ENCODE peak calls at places on chromosomes 1 and 21, in nine cellular contexts. One of them, this sample, is unnamed.

GRCh38 chr21:33383056-33383888 is 19.9 kb upstream of the IFNGR2 start:
- DNase-seq in MM.1S: peak; percentile 97
- DNase-seq in astrocyte of the spinal cord: peak; percentile 83
- DNase-seq in lower leg skin: peak; percentile 92
- DNase-seq in pancreas: peak; percentile 73
- DNase-seq in bronchial epithelial cell: peak; percentile 97
- DNase-seq in psoas muscle: peak; percentile 65
- DNase-seq in thoracic aorta: no peak
- DNase-seq in IMR-90: peak; percentile 94
- DNase-seq in this sample: peak; percentile 87

GRCh38 chr1:68116643-68117235 is 66.3 kb upstream of the DIRAS3 start:
- DNase-seq in MM.1S: peak; percentile 60
- DNase-seq in astrocyte of the spinal cord: peak; percentile 62
- DNase-seq in IMR-90: peak; percentile 61
- DNase-seq in lower leg skin: no peak
- DNase-seq in pancreas: peak; percentile 34
- DNase-seq in thoracic aorta: no peak
- DNase-seq in psoas muscle: no peak
- DNase-seq in bronchial epithelial cell: peak; percentile 37
- DNase-seq in this sample: peak; percentile 81

GRCh38 chr1:56225964-56226594 is 353.3 kb downstream of the PLPP3 start:
- DNase-seq in astrocyte of the spinal cord: no peak
- DNase-seq in lower leg skin: no peak
- DNase-seq in pancreas: no peak
- DNase-seq in IMR-90: no peak
- DNase-seq in thoracic aorta: no peak
- DNase-seq in psoas muscle: no peak
- DNase-seq in bronchial epithelial cell: no peak
- DNase-seq in MM.1S: no peak
- DNase-seq in this sample: no peak

GRCh38 chr1:244322791-244323521 is 128.8 kb downstream of the ADSS2 start:
- DNase-seq in pancreas: peak; percentile 78
- DNase-seq in psoas muscle: no peak
- DNase-seq in IMR-90: peak; percentile 98
- DNase-seq in lower leg skin: peak; percentile 75
- DNase-seq in astrocyte of the spinal cord: peak; percentile 96
- DNase-seq in MM.1S: no peak
- DNase-seq in thoracic aorta: peak; percentile 66
- DNase-seq in bronchial epithelial cell: peak; percentile 98
- DNase-seq in this sample: peak; percentile 96

GRCh38 chr1:224488806-224489584 is 54.4 kb upstream of the WDR26 start:
- DNase-seq in bronchial epithelial cell: peak; percentile 54
- DNase-seq in IMR-90: peak; percentile 71
- DNase-seq in psoas muscle: no peak
- DNase-seq in thoracic aorta: no peak
- DNase-seq in MM.1S: no peak
- DNase-seq in astrocyte of the spinal cord: peak; percentile 69
- DNase-seq in pancreas: no peak
- DNase-seq in lower leg skin: no peak
- DNase-seq in this sample: peak; percentile 34

GRCh38 chr21:44956356-44957046 is 16.7 kb downstream of the SLX9 start:
- DNase-seq in thoracic aorta: no peak
- DNase-seq in psoas muscle: peak; percentile 53
- DNase-seq in lower leg skin: no peak
- DNase-seq in pancreas: no peak
- DNase-seq in astrocyte of the spinal cord: no peak
- DNase-seq in IMR-90: no peak
- DNase-seq in bronchial epithelial cell: no peak
- DNase-seq in MM.1S: no peak
- DNase-seq in this sample: no peak

GRCh38 chr1:243730499-243731150 is 119.4 kb downstream of the AKT3 start:
- DNase-seq in IMR-90: no peak
- DNase-seq in pancreas: no peak
- DNase-seq in thoracic aorta: no peak
- DNase-seq in psoas muscle: peak; percentile 51
- DNase-seq in MM.1S: no peak
- DNase-seq in astrocyte of the spinal cord: no peak
- DNase-seq in bronchial epithelial cell: peak; percentile 59
- DNase-seq in lower leg skin: peak; percentile 85
- DNase-seq in this sample: no peak

GRCh38 chr1:173451981-173452380 is 25.2 kb upstream of the PRDX6 start:
- DNase-seq in thoracic aorta: no peak
- DNase-seq in astrocyte of the spinal cord: no peak
- DNase-seq in psoas muscle: no peak
- DNase-seq in MM.1S: no peak
- DNase-seq in IMR-90: peak; percentile 56
- DNase-seq in bronchial epithelial cell: peak; percentile 56
- DNase-seq in pancreas: peak; percentile 89
- DNase-seq in lower leg skin: no peak
- DNase-seq in this sample: peak; percentile 23

GRCh38 chr1:81650741-81651140 is 150.0 kb upstream of the ADGRL2 start:
- DNase-seq in bronchial epithelial cell: no peak
- DNase-seq in IMR-90: no peak
- DNase-seq in MM.1S: no peak
- DNase-seq in thoracic aorta: no peak
- DNase-seq in astrocyte of the spinal cord: no peak
- DNase-seq in pancreas: no peak
- DNase-seq in lower leg skin: no peak
- DNase-seq in psoas muscle: no peak
- DNase-seq in this sample: no peak

GRCh38 chr1:156076609-156077429 is 5.4 kb downstream of the MEX3A start:
- DNase-seq in pancreas: peak; percentile 43
- DNase-seq in thoracic aorta: no peak
- DNase-seq in psoas muscle: peak; percentile 68
- DNase-seq in astrocyte of the spinal cord: no peak
- DNase-seq in MM.1S: no peak
- DNase-seq in IMR-90: no peak
- DNase-seq in bronchial epithelial cell: no peak
- DNase-seq in lower leg skin: no peak
- DNase-seq in this sample: no peak
- H3K4me3 ChIP-seq in pancreas: peak overlapping the region; percentile 46
- H3K4me3 ChIP-seq in thoracic aorta: peak overlapping the region; percentile 53
- H3K4me3 ChIP-seq in psoas muscle: peak overlapping the region; percentile 57
- H3K4me3 ChIP-seq in astrocyte of the spinal cord: no peak overlapping the region
- H3K4me3 ChIP-seq in MM.1S: no peak overlapping the region
- H3K4me3 ChIP-seq in IMR-90: no peak overlapping the region
- H3K4me3 ChIP-seq in bronchial epithelial cell: no peak overlapping the region
- H3K4me3 ChIP-seq in lower leg skin: no peak overlapping the region
- H3K4me3 ChIP-seq in this sample: no peak overlapping the region

DNA sequence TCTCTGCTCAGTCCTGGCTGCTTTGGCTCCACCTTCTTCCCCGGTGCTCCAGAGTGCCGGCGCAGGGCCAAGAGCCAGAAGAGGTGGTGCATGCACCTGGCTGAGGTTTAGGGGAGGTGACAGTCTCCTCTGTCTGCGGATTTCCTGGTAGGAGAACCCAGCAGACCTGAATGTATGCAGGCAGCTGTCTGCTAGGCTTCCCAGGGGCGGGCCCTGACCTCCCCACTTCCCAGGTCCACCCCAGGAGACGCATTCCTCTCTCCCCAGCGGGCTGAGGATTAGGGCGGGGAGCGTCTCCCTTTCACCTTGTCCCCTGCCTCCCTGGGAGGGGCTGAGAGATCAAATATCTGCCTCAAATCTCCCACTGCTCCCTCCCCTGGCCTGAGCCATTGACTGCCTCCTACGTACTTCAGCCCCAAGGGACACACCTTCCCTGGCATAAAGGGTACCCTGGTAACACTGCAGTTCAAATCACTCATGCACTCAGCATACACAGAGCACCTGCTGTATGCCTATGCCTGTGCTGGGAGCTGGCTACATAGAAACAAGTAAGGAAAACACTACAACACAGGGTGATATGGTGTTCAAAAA is 27.5 kb downstream of the DMBX1 start:
- DNase-seq in astrocyte of the spinal cord: no peak
- DNase-seq in psoas muscle: peak; percentile 20
- DNase-seq in thoracic aorta: no peak
- DNase-seq in MM.1S: peak; percentile 61
- DNase-seq in bronchial epithelial cell: peak; percentile 82
- DNase-seq in pancreas: peak; percentile 88
- DNase-seq in IMR-90: no peak
- DNase-seq in lower leg skin: peak; percentile 92
- DNase-seq in this sample: no peak
- TF ChIP-seq CTCF in astrocyte of the spinal cord: no peak
- TF ChIP-seq CTCF in psoas muscle: no peak
- TF ChIP-seq CTCF in thoracic aorta: no peak
- TF ChIP-seq CTCF in MM.1S: no peak
- TF ChIP-seq CTCF in bronchial epithelial cell: peak; percentile 20
- TF ChIP-seq CTCF in pancreas: no peak
- TF ChIP-seq CTCF in IMR-90: no peak
- TF ChIP-seq CTCF in lower leg skin: no peak
- TF ChIP-seq CTCF in this sample: no peak

GRCh38 chr1:54215578-54215977 is 15.6 kb downstream of the MRPL37 start:
- DNase-seq in astrocyte of the spinal cord: no peak
- DNase-seq in pancreas: no peak
- DNase-seq in thoracic aorta: no peak
- DNase-seq in bronchial epithelial cell: no peak
- DNase-seq in MM.1S: no peak
- DNase-seq in IMR-90: no peak
- DNase-seq in lower leg skin: no peak
- DNase-seq in psoas muscle: no peak
- DNase-seq in this sample: no peak
- H3K4me3 ChIP-seq in astrocyte of the spinal cord: no peak overlapping the region
- H3K4me3 ChIP-seq in pancreas: no peak overlapping the region
- H3K4me3 ChIP-seq in thoracic aorta: no peak overlapping the region
- H3K4me3 ChIP-seq in bronchial epithelial cell: no peak overlapping the region
- H3K4me3 ChIP-seq in MM.1S: no peak overlapping the region
- H3K4me3 ChIP-seq in IMR-90: no peak overlapping the region
- H3K4me3 ChIP-seq in lower leg skin: no peak overlapping the region
- H3K4me3 ChIP-seq in psoas muscle: no peak overlapping the region
- H3K4me3 ChIP-seq in this sample: no peak overlapping the region

DNA sequence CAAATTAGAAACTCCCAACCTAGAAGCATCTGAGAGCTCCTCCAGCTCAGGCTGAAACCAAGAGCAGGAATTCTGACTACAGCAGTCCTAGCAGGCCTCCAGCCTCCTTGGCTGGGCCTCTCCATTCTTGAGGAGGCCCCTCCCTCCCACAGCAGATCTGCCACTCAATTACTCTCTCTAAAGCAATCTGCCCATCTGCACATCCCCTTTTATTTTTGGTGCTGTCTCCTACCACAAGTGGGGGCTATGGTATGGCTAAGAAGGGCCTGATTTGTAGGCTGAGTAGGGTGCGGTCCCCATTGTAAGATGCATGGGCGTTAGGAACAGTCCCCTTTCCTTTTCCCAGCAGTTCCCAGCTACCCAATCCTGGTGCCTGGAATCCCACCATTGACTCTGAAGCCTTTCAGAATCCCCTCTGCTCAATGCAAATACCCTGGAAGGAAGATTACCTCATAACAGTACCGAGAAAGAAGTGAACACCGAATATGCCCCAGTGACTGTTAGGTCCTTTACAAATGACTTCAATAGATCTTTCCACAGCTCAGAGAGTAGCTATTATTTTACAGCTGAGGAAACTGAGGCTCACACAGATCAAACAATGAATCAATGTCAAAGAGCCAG is 11.6 kb upstream of the TTC39A start:
- DNase-seq in IMR-90: no peak
- DNase-seq in lower leg skin: no peak
- DNase-seq in thoracic aorta: no peak
- DNase-seq in bronchial epithelial cell: no peak
- DNase-seq in astrocyte of the spinal cord: no peak
- DNase-seq in MM.1S: no peak
- DNase-seq in psoas muscle: no peak
- DNase-seq in pancreas: no peak
- DNase-seq in this sample: no peak
- TF ChIP-seq CTCF in IMR-90: no peak
- TF ChIP-seq CTCF in lower leg skin: no peak
- TF ChIP-seq CTCF in thoracic aorta: no peak
- TF ChIP-seq CTCF in bronchial epithelial cell: no peak
- TF ChIP-seq CTCF in astrocyte of the spinal cord: no peak
- TF ChIP-seq CTCF in MM.1S: no peak
- TF ChIP-seq CTCF in psoas muscle: no peak
- TF ChIP-seq CTCF in pancreas: no peak
- TF ChIP-seq CTCF in this sample: no peak

GRCh38 chr1:212287261-212287895 is 2.2 kb downstream of the PPP2R5A start:
- DNase-seq in thoracic aorta: no peak
- DNase-seq in pancreas: no peak
- DNase-seq in MM.1S: no peak
- DNase-seq in IMR-90: no peak
- DNase-seq in psoas muscle: no peak
- DNase-seq in lower leg skin: no peak
- DNase-seq in bronchial epithelial cell: no peak
- DNase-seq in astrocyte of the spinal cord: no peak
- DNase-seq in this sample: no peak
- H3K4me3 ChIP-seq in thoracic aorta: peak overlapping the region; percentile 86
- H3K4me3 ChIP-seq in pancreas: peak overlapping the region; percentile 78
- H3K4me3 ChIP-seq in MM.1S: peak overlapping the region; percentile 85
- H3K4me3 ChIP-seq in IMR-90: peak overlapping the region; percentile 78
- H3K4me3 ChIP-seq in psoas muscle: peak overlapping the region; percentile 96
- H3K4me3 ChIP-seq in lower leg skin: peak overlapping the region; percentile 94
- H3K4me3 ChIP-seq in bronchial epithelial cell: peak overlapping the region; percentile 45
- H3K4me3 ChIP-seq in astrocyte of the spinal cord: peak overlapping the region; percentile 78
- H3K4me3 ChIP-seq in this sample: peak overlapping the region; percentile 85

GRCh38 chr1:50609508-50609907 is 186.3 kb upstream of the DMRTA2 start:
- DNase-seq in IMR-90: no peak
- DNase-seq in pancreas: no peak
- DNase-seq in psoas muscle: no peak
- DNase-seq in astrocyte of the spinal cord: no peak
- DNase-seq in MM.1S: no peak
- DNase-seq in thoracic aorta: no peak
- DNase-seq in lower leg skin: no peak
- DNase-seq in bronchial epithelial cell: no peak
- DNase-seq in this sample: no peak

GRCh38 chr1:50605186-50605875 is 182.1 kb upstream of the DMRTA2 start:
- DNase-seq in thoracic aorta: no peak
- DNase-seq in bronchial epithelial cell: peak; percentile 59
- DNase-seq in astrocyte of the spinal cord: peak; percentile 36
- DNase-seq in MM.1S: no peak
- DNase-seq in pancreas: no peak
- DNase-seq in IMR-90: peak; percentile 57
- DNase-seq in psoas muscle: no peak
- DNase-seq in lower leg skin: no peak
- DNase-seq in this sample: peak; percentile 21

GRCh38 chr1:50611675-50612074 is 188.4 kb upstream of the DMRTA2 start:
- DNase-seq in pancreas: no peak
- DNase-seq in psoas muscle: no peak
- DNase-seq in bronchial epithelial cell: no peak
- DNase-seq in IMR-90: no peak
- DNase-seq in astrocyte of the spinal cord: no peak
- DNase-seq in MM.1S: no peak
- DNase-seq in lower leg skin: no peak
- DNase-seq in thoracic aorta: no peak
- DNase-seq in this sample: no peak

GRCh38 chr1:50615036-50615750 is 191.9 kb upstream of the DMRTA2 start:
- DNase-seq in thoracic aorta: no peak
- DNase-seq in pancreas: no peak
- DNase-seq in MM.1S: no peak
- DNase-seq in bronchial epithelial cell: no peak
- DNase-seq in IMR-90: no peak
- DNase-seq in lower leg skin: no peak
- DNase-seq in psoas muscle: no peak
- DNase-seq in astrocyte of the spinal cord: no peak
- DNase-seq in this sample: no peak

DNA sequence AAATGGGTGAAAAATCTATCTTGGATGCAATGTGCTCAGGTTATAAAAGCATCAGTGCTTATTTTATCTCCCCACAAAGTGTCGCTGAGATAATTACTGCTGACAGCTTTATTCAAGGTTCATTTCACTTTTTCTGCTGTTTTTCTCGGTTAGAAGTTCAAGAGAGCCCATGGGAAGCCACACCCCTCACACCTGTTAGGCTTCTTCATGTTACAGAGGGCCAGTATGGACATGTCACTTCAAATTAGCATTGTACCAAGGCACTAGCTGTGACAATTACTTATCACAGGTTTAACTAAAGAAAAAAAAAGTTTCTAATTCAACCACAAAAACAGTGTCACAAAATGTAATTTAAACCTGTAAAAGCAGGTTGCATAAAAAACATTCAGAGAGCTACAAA is 187.3 kb upstream of the DMRTA2 start:
- DNase-seq in astrocyte of the spinal cord: no peak
- DNase-seq in IMR-90: no peak
- DNase-seq in MM.1S: peak; percentile 73
- DNase-seq in thoracic aorta: no peak
- DNase-seq in lower leg skin: no peak
- DNase-seq in psoas muscle: no peak
- DNase-seq in bronchial epithelial cell: peak; percentile 45
- DNase-seq in pancreas: no peak
- DNase-seq in this sample: no peak
- TF ChIP-seq CTCF in astrocyte of the spinal cord: no peak
- TF ChIP-seq CTCF in IMR-90: no peak
- TF ChIP-seq CTCF in MM.1S: no peak
- TF ChIP-seq CTCF in thoracic aorta: no peak
- TF ChIP-seq CTCF in lower leg skin: no peak
- TF ChIP-seq CTCF in psoas muscle: no peak
- TF ChIP-seq CTCF in bronchial epithelial cell: no peak
- TF ChIP-seq CTCF in pancreas: no peak
- TF ChIP-seq CTCF in this sample: no peak

This sample was measured in foreskin fibroblast.